ENCODE peak calls at places on chromosome 1, in ten cellular contexts. N is A549, Z is IMR-90, R is endothelial cell of umbilical vein, F is upper lobe of left lung, U is breast epithelium, V is heart left ventricle, L is prostate gland, A is esophagus muscularis mucosa, M is adrenal gland. J is an unnamed sample.

GRCh38 chr1:41710980-41711379 is 207.7 kb downstream of the HIVEP3 start:
- DNase-seq in N (no peak), Z (no peak), R (no peak), F (no peak), U (no peak), V (no peak), L (no peak), A (no peak), M (no peak), J (no peak)

GRCh38 chr1:17432412-17432811 is 7.1 kb downstream of the RCC2 start:
- DNase-seq in N (no peak), Z (no peak), R (no peak), F (no peak), U (no peak), V (no peak), L (no peak), A (no peak), M (no peak), J (no peak)

GRCh38 chr1:203086992-203087763 is 1.4 kb upstream of the MYOG start:
- DNase-seq in N (no peak), Z (no peak), R (no peak), F (no peak), U (peak), V (no peak), L (no peak), A (peak), M (no peak), J (no peak)

GRCh38 chr1:31581821-31582810 is 5.8 kb downstream of the TINAGL1 start:
- DNase-seq in N (no peak), Z (no peak), R (no peak), F (no peak), U (no peak), V (no peak), L (no peak), A (no peak), M (no peak), J (no peak)

GRCh38 chr1:206725053-206725963 is 40.6 kb downstream of the MAPKAPK2 start:
- DNase-seq in N (peak), Z (peak), R (peak), F (no peak), U (no peak), V (no peak), L (no peak), A (no peak), M (peak), J (peak)

GRCh38 chr1:3251810-3252429 is 182.9 kb downstream of the PRDM16 start:
- DNase-seq in N (no peak), Z (no peak), R (no peak), F (no peak), U (no peak), V (no peak), L (no peak), A (no peak), M (no peak), J (no peak)

GRCh38 chr1:41364444-41365319 is 3.4 kb downstream of the FOXO6 start:
- DNase-seq in N (no peak), Z (no peak), R (no peak), F (no peak), U (no peak), V (no peak), L (no peak), A (no peak), M (no peak), J (no peak)

GRCh38 chr1:71228727-71229371 is 148.0 kb upstream of the ZRANB2 start:
- DNase-seq in N (no peak), Z (no peak), R (no peak), F (no peak), U (no peak), V (no peak), L (no peak), A (no peak), M (no peak), J (no peak)

GRCh38 chr1:96927125-96927524 is 205.5 kb downstream of the PTBP2 start:
- DNase-seq in N (no peak), Z (peak), R (no peak), F (no peak), U (no peak), V (no peak), L (no peak), A (no peak), M (no peak), J (no peak)

GRCh38 chr1:183227963-183228649 is 42.0 kb downstream of the LAMC2 start:
- DNase-seq in N (peak), Z (peak), R (peak), F (no peak), U (no peak), V (peak), L (no peak), A (no peak), M (peak), J (peak)

GRCh38 chr1:20491866-20492265 is 5.9 kb upstream of the CAMK2N1 start:
- DNase-seq in N (no peak), Z (no peak), R (no peak), F (no peak), U (no peak), V (no peak), L (no peak), A (no peak), M (no peak), J (peak)

GRCh38 chr1:47689894-47690293 is 252.1 kb downstream of the FOXD2 start:
- DNase-seq in N (no peak), Z (no peak), R (no peak), F (no peak), U (no peak), V (no peak), L (no peak), A (no peak), M (no peak), J (no peak)

GRCh38 chr1:93728480-93729131 is 47.0 kb upstream of the BCAR3 start:
- DNase-seq in N (no peak), Z (no peak), R (no peak), F (no peak), U (peak), V (peak), L (no peak), A (no peak), M (no peak), J (peak)

GRCh38 chr1:3697810-3698209 is 45.5 kb downstream of the TP73 start:
- DNase-seq in N (no peak), Z (no peak), R (no peak), F (no peak), U (no peak), V (no peak), L (no peak), A (no peak), M (no peak), J (no peak)

GRCh38 chr1:162855461-162856150 is 5.4 kb downstream of the CCDC190 start:
- DNase-seq in N (no peak), Z (peak), R (peak), F (no peak), U (no peak), V (no peak), L (no peak), A (no peak), M (no peak), J (no peak)

GRCh38 chr1:92951141-92951582 is 10.1 kb downstream of the DIPK1A start:
- DNase-seq in N (peak), Z (peak), R (no peak), F (no peak), U (no peak), V (no peak), L (no peak), A (no peak), M (no peak), J (no peak)

GRCh38 chr1:204945565-204945977 is 74.9 kb downstream of the NFASC start:
- DNase-seq in N (no peak), Z (no peak), R (no peak), F (no peak), U (no peak), V (no peak), L (no peak), A (no peak), M (no peak), J (no peak)

GRCh38 chr1:59903136-59903754 is 23.3 kb downstream of the CYP2J2 start:
- DNase-seq in N (peak), Z (no peak), R (peak), F (no peak), U (no peak), V (no peak), L (no peak), A (peak), M (peak), J (peak)

GRCh38 chr1:101112051-101112770 is 86.6 kb upstream of the DPH5 start:
- DNase-seq in N (no peak), Z (no peak), R (peak), F (no peak), U (no peak), V (peak), L (no peak), A (no peak), M (peak), J (peak)

GRCh38 chr1:231315887-231316286 is 21.8 kb downstream of the EXOC8 start:
- DNase-seq in N (peak), Z (peak), R (peak), F (peak), U (no peak), V (peak), L (no peak), A (peak), M (peak), J (no peak)

GRCh38 chr1:178716111-178716510 is 8.9 kb upstream of the RALGPS2 start:
- DNase-seq in N (no peak), Z (peak), R (no peak), F (no peak), U (no peak), V (no peak), L (no peak), A (no peak), M (no peak), J (no peak)

GRCh38 chr1:115373305-115373704 is 35.3 kb upstream of the NGF start:
- DNase-seq in N (peak), Z (peak), R (no peak), F (no peak), U (no peak), V (no peak), L (no peak), A (no peak), M (no peak), J (no peak)

GRCh38 chr1:62436039-62436465 is 797 bp upstream of the USP1 start:
- DNase-seq in N (peak), Z (no peak), R (no peak), F (peak), U (no peak), V (no peak), L (peak), A (peak), M (no peak), J (no peak)

GRCh38 chr1:30616759-30617158 is 106.6 kb downstream of the MATN1 start:
- DNase-seq in N (no peak), Z (no peak), R (no peak), F (no peak), U (no peak), V (no peak), L (no peak), A (no peak), M (no peak), J (no peak)

GRCh38 chr1:199931666-199932377 is 95.7 kb upstream of the NR5A2 start:
- DNase-seq in N (peak), Z (no peak), R (no peak), F (no peak), U (no peak), V (peak), L (no peak), A (no peak), M (no peak), J (no peak)

GRCh38 chr1:36497207-36497606 is 14.5 kb upstream of the CSF3R start:
- DNase-seq in N (no peak), Z (no peak), R (no peak), F (no peak), U (no peak), V (no peak), L (no peak), A (no peak), M (no peak), J (no peak)

GRCh38 chr1:81832573-81832972 is 31.8 kb downstream of the ADGRL2 start:
- DNase-seq in N (no peak), Z (peak), R (no peak), F (no peak), U (no peak), V (no peak), L (no peak), A (no peak), M (no peak), J (peak)

GRCh38 chr1:93716974-93717373 is 35.3 kb upstream of the BCAR3 start:
- DNase-seq in N (peak), Z (peak), R (no peak), F (no peak), U (no peak), V (no peak), L (no peak), A (no peak), M (no peak), J (no peak)

GRCh38 chr1:64167176-64167575 is 36.2 kb upstream of the UBE2U start:
- DNase-seq in N (no peak), Z (peak), R (no peak), F (no peak), U (no peak), V (no peak), L (no peak), A (no peak), M (no peak), J (no peak)

GRCh38 chr1:34013958-34014737 is 150.3 kb downstream of the HMGB4 start:
- DNase-seq in N (peak), Z (no peak), R (no peak), F (no peak), U (no peak), V (peak), L (no peak), A (no peak), M (peak), J (peak)

DNA sequence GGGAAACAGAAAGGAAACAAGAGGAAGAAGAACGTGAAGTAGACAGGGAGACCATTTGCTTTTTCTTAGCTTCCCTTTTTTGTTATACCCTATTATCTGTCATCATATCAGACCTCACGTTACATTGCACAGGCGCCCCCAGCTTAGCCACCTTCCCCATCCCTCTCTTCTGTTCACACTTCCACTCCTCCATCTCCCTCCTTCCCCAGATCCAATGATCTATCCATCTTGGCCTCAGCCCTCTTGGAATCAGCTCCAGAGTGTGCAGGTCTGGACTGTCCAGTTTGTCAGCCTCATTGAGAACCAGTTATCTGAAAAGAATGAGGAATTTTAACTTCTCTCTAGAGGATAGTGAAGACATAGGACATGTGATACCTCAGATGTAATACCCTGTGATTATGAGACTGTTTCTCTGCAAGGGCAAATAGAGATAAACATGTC is 101.1 kb upstream of the ERRFI1 start:
- DNase-seq in N (no peak), Z (peak), R (no peak), F (no peak), U (no peak), V (no peak), L (no peak), A (no peak), M (no peak), J (no peak)
- H3K27ac ChIP-seq in N (no peak), Z (peak), R (no peak), F (peak), U (peak), V (no peak), L (no peak), A (peak), M (peak), J (peak)

GRCh38 chr1:166907763-166908162 is 31.7 kb upstream of the TADA1 start:
- DNase-seq in N (no peak), Z (no peak), R (no peak), F (no peak), U (no peak), V (no peak), L (no peak), A (no peak), M (no peak), J (no peak)

GRCh38 chr1:166910396-166910994 is 34.4 kb upstream of the TADA1 start:
- DNase-seq in N (peak), Z (peak), R (peak), F (no peak), U (peak), V (peak), L (peak), A (no peak), M (peak), J (peak)

GRCh38 chr1:166906647-166907046 is 30.6 kb upstream of the TADA1 start:
- DNase-seq in N (no peak), Z (no peak), R (no peak), F (peak), U (no peak), V (no peak), L (no peak), A (no peak), M (no peak), J (no peak)

GRCh38 chr1:166907051-166907450 is 31.0 kb upstream of the TADA1 start:
- DNase-seq in N (no peak), Z (no peak), R (no peak), F (no peak), U (no peak), V (no peak), L (no peak), A (no peak), M (no peak), J (no peak)

DNA sequence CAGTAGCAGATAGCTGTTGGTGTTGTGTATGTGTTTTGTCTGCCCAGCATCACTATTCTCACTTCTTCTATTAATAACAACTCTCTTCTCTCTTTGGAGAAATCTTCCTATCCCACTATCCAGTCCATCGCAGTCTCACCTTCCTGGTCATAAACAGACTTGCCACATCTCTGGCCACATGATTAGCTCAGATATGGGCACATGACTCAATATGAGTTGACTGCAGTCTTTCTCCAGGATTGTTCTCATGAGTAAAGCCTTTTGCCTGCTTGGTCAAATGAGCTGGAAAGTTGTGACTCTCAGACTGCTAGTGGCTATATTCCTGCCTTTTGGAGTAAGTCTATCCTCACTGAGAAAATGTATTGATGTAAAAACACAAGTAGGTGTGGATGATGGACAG is 32.9 kb upstream of the TADA1 start:
- DNase-seq in N (no peak), Z (peak), R (no peak), F (no peak), U (no peak), V (no peak), L (no peak), A (no peak), M (no peak), J (no peak)
- TF ChIP-seq POLR2A in N (no peak), Z (no peak), R (no peak), F (no peak), U (no peak), V (no peak), L (no peak), A (no peak), M (no peak), J (no peak)

GRCh38 chr1:85061711-85062424 is 13.6 kb upstream of the MCOLN3 start:
- DNase-seq in N (peak), Z (peak), R (peak), F (no peak), U (peak), V (peak), L (peak), A (peak), M (peak), J (peak)
- H3K27ac ChIP-seq in N (peak), Z (peak), R (no peak), F (peak), U (peak), V (peak), L (no peak), A (peak), M (peak), J (peak)

DNA sequence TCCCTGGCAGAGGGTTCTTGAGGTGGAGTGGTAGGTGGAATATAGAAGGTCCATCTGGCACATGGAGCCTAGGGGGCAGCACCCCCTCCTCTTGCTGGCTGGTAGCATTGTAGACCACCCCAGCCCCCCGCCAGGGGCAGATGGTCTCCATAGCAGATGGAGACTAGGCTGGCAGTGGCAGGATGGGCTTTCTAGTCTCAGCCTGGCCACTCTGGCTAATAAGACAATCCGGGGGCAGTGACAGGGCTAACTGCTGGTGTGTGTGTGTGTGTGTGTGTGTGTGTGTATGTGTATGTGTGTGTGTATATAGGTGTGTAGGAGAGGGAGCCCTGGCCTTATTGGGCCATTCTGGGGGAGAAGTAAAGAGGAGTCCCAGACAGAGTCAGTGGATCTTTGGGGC is 16.1 kb downstream of the UTP11 start:
- DNase-seq in N (no peak), Z (no peak), R (no peak), F (no peak), U (no peak), V (no peak), L (no peak), A (no peak), M (peak), J (no peak)
- TF ChIP-seq POLR2A in N (no peak), Z (no peak), R (no peak), F (no peak), U (no peak), V (no peak), L (no peak), A (no peak), M (no peak), J (no peak)

GRCh38 chr1:152109998-152110294 is 5.3 kb downstream of the TCHH start:
- DNase-seq in N (peak), Z (no peak), R (no peak), F (no peak), U (no peak), V (no peak), L (no peak), A (no peak), M (no peak), J (no peak)
- H3K27ac ChIP-seq in N (no peak), Z (no peak), R (no peak), F (no peak), U (no peak), V (no peak), L (no peak), A (no peak), M (no peak), J (no peak)

GRCh38 chr1:88462481-88463261 is 221.4 kb upstream of the PKN2 start:
- DNase-seq in N (peak), Z (peak), R (peak), F (peak), U (no peak), V (no peak), L (no peak), A (no peak), M (no peak), J (no peak)
- TF ChIP-seq POLR2A in N (no peak), Z (no peak), R (no peak), F (no peak), U (no peak), V (no peak), L (no peak), A (no peak), M (no peak), J (no peak)

GRCh38 chr1:240341365-240342250 is 249.9 kb downstream of the FMN2 start:
- DNase-seq in N (no peak), Z (no peak), R (no peak), F (no peak), U (no peak), V (no peak), L (no peak), A (no peak), M (no peak), J (no peak)
- H3K27ac ChIP-seq in N (no peak), Z (peak), R (no peak), F (no peak), U (no peak), V (no peak), L (no peak), A (no peak), M (no peak), J (no peak)

GRCh38 chr1:154993572-154994268 is at the start of gene LENEP:
- DNase-seq in N (no peak), Z (no peak), R (no peak), F (no peak), U (no peak), V (no peak), L (no peak), A (no peak), M (no peak), J (no peak)
- TF ChIP-seq POLR2A in N (no peak), Z (no peak), R (peak), F (no peak), U (no peak), V (no peak), L (no peak), A (no peak), M (no peak), J (no peak)

J was measured in thyroid gland.